ENCODE peak calls at places on chromosomes 7 and 10, in ten cellular contexts. E is HuH-7.5; C is NCI-H1092; X is LoVo; B is left ventricle myocardium inferior; P is retinal pigment epithelial cell; U is NCI-H774; W is MG63; K is IMR-90; R is stimulated activated CD8-positive, alpha-beta memory T cell treated with anti-CD3 and anti-CD28 coated beads, Interleukin-4, amount 100 ng/mL, for 4 hours. Z is an unnamed sample.
A peak's percentile ranks its signal among the peaks of the same experiment; 100 is the strongest.

GRCh38 chr7:24877790-24878311 is 102.1 kb downstream of the OSBPL3 start:
- DNase-seq in E (no peak), C (no peak), X (no peak), B (no peak), P (no peak), U (no peak), W (no peak), K (peak; percentile 42), R (no peak), Z (no peak)

GRCh38 chr10:5546891-5547683 is 22.3 kb downstream of the CALML3 start:
- DNase-seq in E (no peak), C (no peak), X (peak; percentile 94), B (peak; percentile 5), P (no peak), U (peak; percentile 45), W (peak; percentile 36), K (peak; percentile 67), R (no peak), Z (peak; percentile 40)

GRCh38 chr10:45135836-45136235 is 135.1 kb downstream of the ZNF22 start:
- DNase-seq in E (no peak), C (no peak), X (no peak), B (no peak), P (no peak), U (no peak), W (no peak), K (no peak), R (no peak), Z (no peak)

GRCh38 chr10:5924889-5925288 is 34.8 kb downstream of the FBH1 start:
- DNase-seq in E (no peak), C (no peak), X (no peak), B (no peak), P (no peak), U (no peak), W (no peak), K (no peak), R (no peak), Z (no peak)

GRCh38 chr10:75358121-75358520 is 43.4 kb downstream of the ZNF503 start:
- DNase-seq in E (no peak), C (no peak), X (no peak), B (no peak), P (no peak), U (no peak), W (no peak), K (no peak), R (no peak), Z (no peak)

GRCh38 chr10:42963302-42963701 is 113.6 kb upstream of the RET start:
- DNase-seq in E (no peak), C (no peak), X (no peak), B (peak; percentile 15), P (no peak), U (no peak), W (no peak), K (no peak), R (no peak), Z (no peak)

GRCh38 chr7:47241112-47242065 is 340.5 kb downstream of the TNS3 start:
- DNase-seq in E (no peak), C (no peak), X (no peak), B (no peak), P (no peak), U (no peak), W (no peak), K (no peak), R (no peak), Z (no peak)

GRCh38 chr7:148704189-148704588 is 5.5 kb downstream of the CUL1 start:
- DNase-seq in E (no peak), C (no peak), X (no peak), B (no peak), P (no peak), U (no peak), W (no peak), K (no peak), R (no peak), Z (no peak)

GRCh38 chr7:31734456-31734855 is 47.4 kb downstream of the PPP1R17 start:
- DNase-seq in E (no peak), C (no peak), X (no peak), B (no peak), P (no peak), U (no peak), W (no peak), K (peak; percentile 23), R (no peak), Z (no peak)

GRCh38 chr10:63889756-63890155 is 368.6 kb downstream of the REEP3 start:
- DNase-seq in E (no peak), C (no peak), X (no peak), B (no peak), P (no peak), U (no peak), W (no peak), K (no peak), R (no peak), Z (no peak)

GRCh38 chr10:45373003-45373782 is 823 bp upstream of the ALOX5 start:
- DNase-seq in E (no peak), C (peak; percentile 8), X (peak; percentile 14), B (no peak), P (no peak), U (peak; percentile 62), W (no peak), K (no peak), R (peak; percentile 10), Z (no peak)

GRCh38 chr7:47239034-47239433 is 342.9 kb downstream of the TNS3 start:
- DNase-seq in E (no peak), C (no peak), X (no peak), B (no peak), P (no peak), U (no peak), W (no peak), K (no peak), R (no peak), Z (no peak)

GRCh38 chr7:32506266-32507054 is 11.2 kb downstream of the AVL9 start:
- DNase-seq in E (no peak), C (no peak), X (peak; percentile 83), B (no peak), P (peak; percentile 88), U (no peak), W (peak; percentile 61), K (peak; percentile 90), R (no peak), Z (no peak)

GRCh38 chr7:130322615-130323014 is 22.0 kb upstream of the CPA5 start:
- DNase-seq in E (no peak), C (no peak), X (no peak), B (no peak), P (no peak), U (no peak), W (no peak), K (no peak), R (no peak), Z (no peak)

GRCh38 chr10:11440250-11441150 is 170.9 kb downstream of the USP6NL start:
- DNase-seq in E (no peak), C (no peak), X (no peak), B (no peak), P (no peak), U (no peak), W (no peak), K (no peak), R (no peak), Z (no peak)

GRCh38 chr7:27199820-27200760 is at the start of gene HOXA13:
- DNase-seq in E (peak; percentile 88), C (peak; percentile 76), X (peak; percentile 96), B (no peak), P (no peak), U (peak; percentile 73), W (peak; percentile 74), K (no peak), R (no peak), Z (peak; percentile 73)

GRCh38 chr10:92886334-92886961 is 38.1 kb downstream of the EXOC6 start:
- DNase-seq in E (no peak), C (no peak), X (no peak), B (no peak), P (no peak), U (no peak), W (no peak), K (peak; percentile 58), R (no peak), Z (peak; percentile 37)

GRCh38 chr10:58818889-58819288 is 306.2 kb downstream of the BICC1 start:
- DNase-seq in E (no peak), C (no peak), X (peak; percentile 17), B (no peak), P (no peak), U (peak; percentile 52), W (no peak), K (peak; percentile 79), R (no peak), Z (no peak)

GRCh38 chr10:7819126-7819470 is 793 bp downstream of the TAF3 start:
- DNase-seq in E (peak; percentile 20), C (no peak), X (peak; percentile 53), B (peak; percentile 23), P (peak; percentile 4), U (no peak), W (peak; percentile 42), K (peak; percentile 45), R (no peak), Z (peak; percentile 60)

GRCh38 chr10:43806851-43807640 is 158.4 kb upstream of the ZNF32 start:
- DNase-seq in E (no peak), C (no peak), X (no peak), B (no peak), P (no peak), U (no peak), W (no peak), K (no peak), R (no peak), Z (no peak)

GRCh38 chr10:103517234-103518085 is 24.0 kb downstream of the NEURL1 start:
- DNase-seq in E (no peak), C (no peak), X (no peak), B (no peak), P (no peak), U (no peak), W (no peak), K (no peak), R (no peak), Z (no peak)

GRCh38 chr10:404341-404740 is 269.1 kb downstream of the ZMYND11 start:
- DNase-seq in E (no peak), C (no peak), X (no peak), B (no peak), P (no peak), U (no peak), W (no peak), K (peak; percentile 93), R (no peak), Z (no peak)

GRCh38 chr7:44983742-44984477 is 5.1 kb upstream of the MYO1G start:
- DNase-seq in E (no peak), C (no peak), X (no peak), B (no peak), P (no peak), U (no peak), W (no peak), K (no peak), R (no peak), Z (no peak)

GRCh38 chr10:89022734-89023133 is 32.1 kb downstream of the FAS start:
- DNase-seq in E (no peak), C (no peak), X (no peak), B (no peak), P (peak; percentile 50), U (no peak), W (no peak), K (no peak), R (no peak), Z (no peak)

GRCh38 chr7:16925609-16926008 is 43.8 kb upstream of the AGR3 start:
- DNase-seq in E (no peak), C (no peak), X (no peak), B (no peak), P (no peak), U (no peak), W (no peak), K (no peak), R (no peak), Z (no peak)

GRCh38 chr7:6628045-6628444 is 9.1 kb upstream of the ZNF316 start:
- DNase-seq in E (no peak), C (peak; percentile 53), X (no peak), B (no peak), P (no peak), U (no peak), W (no peak), K (no peak), R (no peak), Z (no peak)

GRCh38 chr10:30160431-30160982 is 101.1 kb upstream of the JCAD start:
- DNase-seq in E (peak; percentile 32), C (no peak), X (peak; percentile 47), B (no peak), P (no peak), U (no peak), W (no peak), K (no peak), R (no peak), Z (peak; percentile 76)

GRCh38 chr10:121926669-121927360 is 1.0 kb downstream of the ATE1 start:
- DNase-seq in E (peak; percentile 16), C (no peak), X (no peak), B (no peak), P (no peak), U (no peak), W (no peak), K (no peak), R (no peak), Z (no peak)